ENCODE peak calls at places on chromosomes 2 and 18, in seven cellular contexts. T, Z, L, X, N, K and I are unnamed samples.

GRCh38 chr2:137031731-137032130 is 266.4 kb downstream of the THSD7B start:
- DNase-seq in L (no peak), X (no peak), T (no peak), Z (no peak), N (no peak), K (no peak), I (no peak)

GRCh38 chr2:10620481-10620880 is 69.3 kb downstream of the NOL10 start:
- DNase-seq in T (no peak), N (no peak), Z (peak), L (no peak), X (no peak), K (no peak), I (no peak)

GRCh38 chr2:48510329-48510728 is 19.6 kb upstream of the STON1 start:
- DNase-seq in T (no peak), Z (no peak), X (no peak), L (no peak), K (no peak), N (no peak), I (no peak)

GRCh38 chr2:28325567-28326468 is 66.8 kb upstream of the FOSL2 start:
- DNase-seq in X (no peak), N (no peak), Z (no peak), T (no peak), L (no peak), K (no peak), I (peak)

GRCh38 chr2:185618630-185619029 is 120.0 kb upstream of the FSIP2 start:
- DNase-seq in X (no peak), Z (no peak), N (no peak), L (no peak), T (no peak), K (no peak), I (no peak)

GRCh38 chr2:147782521-147782920 is 62.3 kb upstream of the ACVR2A start:
- DNase-seq in N (no peak), K (no peak), L (no peak), Z (no peak), X (no peak), T (no peak), I (no peak)

GRCh38 chr2:55590810-55591440 is 26.5 kb downstream of the PPP4R3B start:
- DNase-seq in T (no peak), K (no peak), Z (no peak), X (no peak), N (no peak), L (no peak), I (no peak)

GRCh38 chr2:18922276-18922675 is 332.9 kb upstream of the NT5C1B start:
- DNase-seq in T (no peak), N (no peak), X (no peak), K (no peak), Z (no peak), L (no peak), I (no peak)

GRCh38 chr2:23497536-23497935 is 112.6 kb downstream of the KLHL29 start:
- DNase-seq in L (no peak), Z (no peak), N (no peak), X (no peak), K (no peak), T (no peak), I (no peak)

GRCh38 chr2:12584337-12584736 is 132.4 kb upstream of the TRIB2 start:
- DNase-seq in L (no peak), Z (no peak), X (no peak), T (no peak), N (no peak), K (no peak), I (no peak)

GRCh38 chr2:151638188-151638933 is 95.9 kb downstream of the NEB start:
- DNase-seq in Z (no peak), N (no peak), X (no peak), T (no peak), L (no peak), K (peak), I (no peak)

GRCh38 chr2:172726172-172726735 is 9.4 kb upstream of the RAPGEF4 start:
- DNase-seq in N (no peak), Z (no peak), L (no peak), T (no peak), X (no peak), K (no peak), I (no peak)

GRCh38 chr2:102063948-102064678 is 72.4 kb downstream of the IL1R2 start:
- DNase-seq in T (no peak), X (no peak), N (no peak), L (no peak), K (no peak), Z (peak), I (no peak)

GRCh38 chr18:73577365-73577764 is 570.3 kb downstream of the FBXO15 start:
- DNase-seq in X (no peak), L (no peak), K (no peak), Z (no peak), N (no peak), T (no peak), I (no peak)